ENCODE peak calls at places on chromosomes 13 and 19, in six cellular contexts. I is GM13977, A is fibroblast of pulmonary artery, Z is adrenal gland, U is ascending aorta, H is RWPE1. B is an unnamed sample.
A peak's percentile ranks its signal among the peaks of the same experiment; 100 is the strongest.

GRCh38 chr13:108929532-108929931 is 300.1 kb downstream of the MYO16 start:
- DNase-seq in U (no peak), Z (no peak), A (peak; percentile 27), I (no peak), H (peak; percentile 8), B (no peak)

GRCh38 chr19:46635920-46636761 is at the start of gene GNG8:
- DNase-seq in U (no peak), A (no peak), I (no peak), Z (no peak), H (no peak), B (no peak)

GRCh38 chr13:41458187-41458938 is 1.0 kb downstream of the RGCC start:
- DNase-seq in U (no peak), I (peak; percentile 39), Z (peak; percentile 27), A (no peak), H (no peak), B (no peak)

GRCh38 chr13:59318320-59318930 is 845.3 kb downstream of the DIAPH3 start:
- DNase-seq in U (no peak), H (peak; percentile 8), A (peak; percentile 79), Z (peak; percentile 74), I (peak; percentile 26), B (peak; percentile 43)

GRCh38 chr13:34040863-34041262 is 222.9 kb downstream of the RFC3 start:
- DNase-seq in A (no peak), I (no peak), Z (no peak), H (no peak), U (no peak), B (no peak)

GRCh38 chr19:43780706-43781525 is at the start of gene KCNN4:
- DNase-seq in U (no peak), A (peak; percentile 19), Z (no peak), I (peak; percentile 89), H (peak; percentile 72), B (peak; percentile 68)

GRCh38 chr13:51475727-51476521 is 23.1 kb upstream of the INTS6 start:
- DNase-seq in U (no peak), H (no peak), Z (no peak), A (peak; percentile 11), I (no peak), B (peak; percentile 28)

GRCh38 chr13:27465611-27466010 is 15.2 kb upstream of the MTIF3 start:
- DNase-seq in I (no peak), Z (no peak), H (no peak), A (peak; percentile 6), U (no peak), B (no peak)

GRCh38 chr19:40279120-40279551 is 6.0 kb downstream of the AKT2 start:
- DNase-seq in A (peak; percentile 75), U (no peak), I (no peak), Z (no peak), H (no peak), B (no peak)

GRCh38 chr13:24727731-24728601 is 36.0 kb upstream of the RNF17 start:
- DNase-seq in Z (peak; percentile 84), I (peak; percentile 90), A (peak; percentile 92), H (peak; percentile 88), U (no peak), B (peak; percentile 81)

GRCh38 chr13:94419304-94419943 is 60.1 kb downstream of the DCT start:
- DNase-seq in Z (no peak), H (no peak), I (no peak), U (no peak), A (peak; percentile 84), B (peak; percentile 11)

GRCh38 chr19:46896076-46896794 is 35.4 kb downstream of the ARHGAP35 start:
- DNase-seq in Z (no peak), U (no peak), H (no peak), I (no peak), A (no peak), B (no peak)

GRCh38 chr19:31334101-31334848 is 15.0 kb downstream of the TSHZ3 start:
- DNase-seq in H (no peak), I (no peak), Z (no peak), U (no peak), A (peak; percentile 78), B (peak; percentile 37)

GRCh38 chr19:49590971-49591730 is at the start of gene PRR12:
- DNase-seq in A (peak; percentile 77), I (peak; percentile 91), Z (peak; percentile 60), U (no peak), H (peak; percentile 88), B (peak; percentile 31)
- TF ChIP-seq CTCF in A (no peak), I (no peak), Z (no peak), U (no peak), H (no peak), B (peak; percentile 23)

DNA sequence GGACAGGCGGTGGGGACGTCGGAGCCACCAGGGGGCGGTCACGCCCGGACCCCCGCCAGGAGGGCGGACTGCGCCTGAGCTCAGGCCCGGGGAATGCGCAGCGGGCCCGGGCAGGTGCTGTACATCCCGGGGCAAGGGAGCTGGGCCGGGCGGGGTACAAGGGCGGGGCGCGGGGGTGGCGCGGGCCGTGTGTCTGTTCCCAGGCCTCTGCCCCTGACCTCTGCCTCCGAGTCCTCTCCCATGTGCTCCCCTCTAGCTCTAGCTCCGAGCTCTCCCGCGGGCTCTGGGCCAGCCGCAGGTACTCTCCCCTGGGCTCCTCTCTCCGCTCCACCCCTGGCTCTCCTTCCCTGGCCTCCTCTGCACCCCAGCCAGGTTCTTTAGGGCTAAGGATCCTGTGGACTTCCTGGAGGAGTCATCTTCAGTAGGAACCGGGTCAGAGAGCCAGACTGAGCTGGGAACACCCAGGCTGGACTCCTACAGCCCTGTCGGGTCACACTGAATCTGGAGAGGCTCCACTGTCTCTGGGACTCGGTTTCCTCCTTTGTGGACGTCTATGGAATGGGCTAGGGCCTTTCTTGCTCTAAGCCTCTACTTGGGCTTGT is 2.3 kb downstream of the PPP1R13L start:
- DNase-seq in A (no peak), I (peak; percentile 73), Z (no peak), H (peak; percentile 90), U (no peak), B (no peak)
- TF ChIP-seq CTCF in A (no peak), I (peak; percentile 72), Z (peak; percentile 39), H (peak; percentile 84), U (no peak), B (peak; percentile 77)

DNA sequence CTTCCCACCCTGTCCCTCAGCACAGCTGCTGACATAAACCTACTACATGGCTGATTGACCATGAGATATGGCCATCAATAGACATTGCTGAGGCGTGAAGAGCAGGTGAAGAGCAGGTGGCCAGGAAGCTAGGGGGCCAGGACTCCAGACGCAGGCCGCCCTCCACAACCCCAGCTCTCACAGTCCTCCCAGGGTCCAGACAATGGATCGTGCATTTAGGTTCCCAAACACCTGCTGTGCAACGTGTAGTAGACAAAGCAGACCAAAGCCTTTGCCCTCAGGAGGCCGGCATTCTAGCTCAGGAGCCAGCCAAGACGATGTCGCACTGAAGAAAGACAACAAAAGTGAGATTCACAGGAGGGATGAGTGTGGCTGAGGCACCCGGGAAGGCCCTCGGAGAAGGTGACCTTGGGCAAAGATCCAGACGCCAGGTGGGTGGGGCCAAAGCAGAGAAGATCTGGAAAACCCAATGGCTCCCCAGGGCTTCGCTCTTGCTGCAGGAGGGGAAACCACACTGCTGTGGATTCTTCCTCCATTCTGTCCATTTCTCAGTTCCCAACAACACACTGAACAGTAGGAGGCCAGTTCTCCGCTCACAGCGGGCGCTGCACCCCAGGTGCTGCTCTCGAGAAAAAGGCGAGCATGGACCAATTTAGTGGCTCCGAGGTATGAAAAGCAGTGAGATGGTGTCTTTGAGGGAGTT is 1.4 kb downstream of the FFAR1 start:
- DNase-seq in A (no peak), Z (peak; percentile 46), U (no peak), H (no peak), I (peak; percentile 53), B (no peak)
- TF ChIP-seq CTCF in A (no peak), Z (no peak), U (no peak), H (no peak), I (no peak), B (no peak)

GRCh38 chr19:1922803-1923202 is 17.6 kb downstream of the ADAT3 start:
- DNase-seq in U (no peak), Z (no peak), I (no peak), H (no peak), A (no peak), B (no peak)

GRCh38 chr19:1923319-1923718 is 17.7 kb upstream of the CSNK1G2 start:
- DNase-seq in Z (peak; percentile 44), H (no peak), U (no peak), A (no peak), I (peak; percentile 73), B (no peak)

GRCh38 chr19:1921825-1922224 is 16.6 kb downstream of the ADAT3 start:
- DNase-seq in U (no peak), A (no peak), I (no peak), Z (no peak), H (no peak), B (no peak)

GRCh38 chr19:1920644-1921043 is 15.4 kb downstream of the ADAT3 start:
- DNase-seq in I (no peak), Z (no peak), H (no peak), A (no peak), U (no peak), B (no peak)

GRCh38 chr19:1921326-1921725 is 16.1 kb downstream of the ADAT3 start:
- DNase-seq in H (no peak), I (no peak), Z (no peak), U (no peak), A (no peak), B (no peak)
- TF ChIP-seq CTCF in H (no peak), I (no peak), Z (no peak), U (no peak), A (no peak), B (no peak)

DNA sequence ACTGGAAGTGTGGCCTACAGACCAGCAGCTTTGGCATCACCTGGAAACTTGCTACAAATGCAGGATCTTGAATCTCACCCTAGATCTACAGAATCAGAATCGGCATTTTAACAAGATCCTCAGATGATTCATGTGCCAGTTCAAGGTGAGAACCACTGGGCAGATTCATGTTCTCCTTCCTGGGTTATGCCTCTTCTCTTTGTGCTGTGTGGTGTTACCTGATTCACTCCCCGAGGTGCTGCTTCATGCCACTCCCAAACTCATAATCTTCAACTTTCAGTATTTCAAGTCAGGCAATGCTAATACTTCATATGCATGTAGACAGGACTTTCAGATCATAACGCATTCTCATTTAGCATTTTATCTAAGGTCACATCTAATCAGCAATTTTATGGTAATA is 427.7 kb downstream of the FOXO1 start:
- DNase-seq in A (no peak), H (no peak), U (no peak), Z (no peak), I (no peak), B (no peak)
- TF ChIP-seq CTCF in A (no peak), H (no peak), U (no peak), Z (no peak), I (no peak), B (no peak)

DNA sequence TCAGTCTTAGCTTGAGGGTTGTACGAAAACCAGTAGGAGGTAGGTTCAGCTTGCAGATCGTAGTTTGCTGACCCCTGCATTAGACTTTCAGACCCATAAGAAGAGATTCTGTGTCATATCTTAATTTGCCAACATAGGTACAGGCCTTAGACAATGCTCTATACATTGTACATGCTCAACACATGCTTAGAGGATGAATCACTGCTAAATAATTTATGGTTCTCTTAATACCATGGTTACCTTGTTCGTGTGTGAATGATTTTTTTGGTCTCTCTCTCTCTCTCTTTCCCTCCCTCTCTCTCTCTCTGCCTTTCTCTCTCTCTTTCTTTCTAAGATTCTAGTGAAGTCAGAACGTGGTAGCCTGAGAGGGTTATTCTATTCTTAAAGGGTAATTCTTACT is 112.2 kb downstream of the FGF14 start:
- DNase-seq in A (no peak), I (no peak), Z (no peak), H (peak; percentile 54), U (no peak), B (no peak)
- TF ChIP-seq CTCF in A (no peak), I (no peak), Z (no peak), H (no peak), U (no peak), B (no peak)

B was measured in HFFc6.